ENCODE peak calls at places on chromosome 11, in eight cellular contexts. One of them, this sample, is unnamed.

GRCh38 chr11:76124905-76125566 is 81.3 kb downstream of the WNT11 start:
- DNase-seq in transverse colon: no peak
- DNase-seq in stomach: no peak
- DNase-seq in endothelial cell of umbilical vein: no peak
- DNase-seq in HL-60: no peak
- DNase-seq in H1: no peak
- DNase-seq in breast epithelium: no peak
- DNase-seq in sigmoid colon: no peak
- DNase-seq in this sample: no peak

GRCh38 chr11:469684-470667 is 19.9 kb downstream of the PTDSS2 start:
- DNase-seq in HL-60: no peak
- DNase-seq in breast epithelium: peak
- DNase-seq in transverse colon: peak
- DNase-seq in stomach: peak
- DNase-seq in sigmoid colon: peak
- DNase-seq in H1: no peak
- DNase-seq in endothelial cell of umbilical vein: peak
- DNase-seq in this sample: peak

GRCh38 chr11:116981216-116981887 is 116.9 kb downstream of the SIK3 start:
- DNase-seq in sigmoid colon: no peak
- DNase-seq in stomach: no peak
- DNase-seq in endothelial cell of umbilical vein: no peak
- DNase-seq in HL-60: peak
- DNase-seq in breast epithelium: no peak
- DNase-seq in H1: no peak
- DNase-seq in transverse colon: no peak
- DNase-seq in this sample: no peak

GRCh38 chr11:107430525-107430924 is 27.1 kb downstream of the CWF19L2 start:
- DNase-seq in H1: no peak
- DNase-seq in HL-60: no peak
- DNase-seq in breast epithelium: no peak
- DNase-seq in endothelial cell of umbilical vein: no peak
- DNase-seq in sigmoid colon: no peak
- DNase-seq in transverse colon: no peak
- DNase-seq in stomach: no peak
- DNase-seq in this sample: no peak

GRCh38 chr11:12376259-12376971 is 956 bp upstream of the PARVA start:
- DNase-seq in H1: no peak
- DNase-seq in breast epithelium: no peak
- DNase-seq in sigmoid colon: peak
- DNase-seq in stomach: no peak
- DNase-seq in endothelial cell of umbilical vein: no peak
- DNase-seq in transverse colon: peak
- DNase-seq in HL-60: no peak
- DNase-seq in this sample: no peak

GRCh38 chr11:121478895-121479281 is 26.1 kb upstream of the SORL1-AS1 start:
- DNase-seq in stomach: no peak
- DNase-seq in H1: no peak
- DNase-seq in HL-60: peak
- DNase-seq in endothelial cell of umbilical vein: peak
- DNase-seq in breast epithelium: no peak
- DNase-seq in sigmoid colon: no peak
- DNase-seq in transverse colon: no peak
- DNase-seq in this sample: no peak

GRCh38 chr11:33461726-33462125 is 204.5 kb downstream of the HIPK3 start:
- DNase-seq in transverse colon: no peak
- DNase-seq in stomach: no peak
- DNase-seq in sigmoid colon: no peak
- DNase-seq in HL-60: no peak
- DNase-seq in breast epithelium: no peak
- DNase-seq in endothelial cell of umbilical vein: no peak
- DNase-seq in H1: no peak
- DNase-seq in this sample: no peak

GRCh38 chr11:126816655-126817054 is 183.9 kb downstream of the KIRREL3 start:
- DNase-seq in sigmoid colon: no peak
- DNase-seq in transverse colon: no peak
- DNase-seq in endothelial cell of umbilical vein: no peak
- DNase-seq in HL-60: no peak
- DNase-seq in H1: no peak
- DNase-seq in stomach: peak
- DNase-seq in breast epithelium: no peak
- DNase-seq in this sample: no peak

GRCh38 chr11:2472428-2473186 is 27.8 kb downstream of the KCNQ1 start:
- DNase-seq in HL-60: no peak
- DNase-seq in transverse colon: no peak
- DNase-seq in sigmoid colon: no peak
- DNase-seq in breast epithelium: no peak
- DNase-seq in endothelial cell of umbilical vein: no peak
- DNase-seq in H1: no peak
- DNase-seq in stomach: peak
- DNase-seq in this sample: no peak

GRCh38 chr11:103279821-103280220 is 170.6 kb downstream of the DYNC2H1 start:
- DNase-seq in stomach: no peak
- DNase-seq in transverse colon: no peak
- DNase-seq in breast epithelium: no peak
- DNase-seq in H1: no peak
- DNase-seq in sigmoid colon: no peak
- DNase-seq in HL-60: no peak
- DNase-seq in endothelial cell of umbilical vein: no peak
- DNase-seq in this sample: no peak

GRCh38 chr11:75576445-75577049 is 14.5 kb downstream of the SERPINH1 start:
- DNase-seq in sigmoid colon: no peak
- DNase-seq in endothelial cell of umbilical vein: peak
- DNase-seq in breast epithelium: peak
- DNase-seq in H1: no peak
- DNase-seq in transverse colon: peak
- DNase-seq in stomach: peak
- DNase-seq in HL-60: peak
- DNase-seq in this sample: no peak

GRCh38 chr11:62004473-62004872 is 37.0 kb upstream of the FTH1 start:
- DNase-seq in sigmoid colon: no peak
- DNase-seq in stomach: no peak
- DNase-seq in transverse colon: peak
- DNase-seq in HL-60: no peak
- DNase-seq in H1: no peak
- DNase-seq in breast epithelium: no peak
- DNase-seq in endothelial cell of umbilical vein: peak
- DNase-seq in this sample: peak

GRCh38 chr11:33733978-33734377 is 2.2 kb downstream of the CD59 start:
- DNase-seq in sigmoid colon: no peak
- DNase-seq in HL-60: no peak
- DNase-seq in H1: no peak
- DNase-seq in stomach: no peak
- DNase-seq in breast epithelium: no peak
- DNase-seq in endothelial cell of umbilical vein: peak
- DNase-seq in transverse colon: no peak
- DNase-seq in this sample: no peak

GRCh38 chr11:120931057-120931779 is 92.7 kb upstream of the TBCEL start:
- DNase-seq in H1: no peak
- DNase-seq in breast epithelium: no peak
- DNase-seq in stomach: no peak
- DNase-seq in transverse colon: no peak
- DNase-seq in endothelial cell of umbilical vein: no peak
- DNase-seq in sigmoid colon: no peak
- DNase-seq in HL-60: no peak
- DNase-seq in this sample: no peak

GRCh38 chr11:61035086-61035835 is 63.8 kb downstream of the CD6 start:
- DNase-seq in H1: no peak
- DNase-seq in transverse colon: no peak
- DNase-seq in endothelial cell of umbilical vein: no peak
- DNase-seq in HL-60: no peak
- DNase-seq in stomach: no peak
- DNase-seq in breast epithelium: peak
- DNase-seq in sigmoid colon: peak
- DNase-seq in this sample: no peak

GRCh38 chr11:490930-491260 is 16.1 kb downstream of the RNH1 start:
- DNase-seq in sigmoid colon: no peak
- DNase-seq in HL-60: no peak
- DNase-seq in breast epithelium: no peak
- DNase-seq in H1: no peak
- DNase-seq in transverse colon: no peak
- DNase-seq in endothelial cell of umbilical vein: no peak
- DNase-seq in stomach: no peak
- DNase-seq in this sample: no peak

GRCh38 chr11:66840317-66841091 is 2.7 kb upstream of the RCE1 start:
- DNase-seq in H1: no peak
- DNase-seq in sigmoid colon: peak
- DNase-seq in transverse colon: no peak
- DNase-seq in breast epithelium: no peak
- DNase-seq in endothelial cell of umbilical vein: no peak
- DNase-seq in HL-60: peak
- DNase-seq in stomach: no peak
- DNase-seq in this sample: no peak

GRCh38 chr11:28615542-28615941 is 507.4 kb downstream of the METTL15 start:
- DNase-seq in sigmoid colon: no peak
- DNase-seq in stomach: no peak
- DNase-seq in transverse colon: no peak
- DNase-seq in breast epithelium: no peak
- DNase-seq in H1: no peak
- DNase-seq in endothelial cell of umbilical vein: no peak
- DNase-seq in HL-60: no peak
- DNase-seq in this sample: no peak

GRCh38 chr11:68843052-68843561 is 1.4 kb upstream of the CPT1A start:
- DNase-seq in H1: no peak
- DNase-seq in endothelial cell of umbilical vein: peak
- DNase-seq in stomach: peak
- DNase-seq in transverse colon: peak
- DNase-seq in HL-60: peak
- DNase-seq in breast epithelium: no peak
- DNase-seq in sigmoid colon: no peak
- DNase-seq in this sample: no peak

GRCh38 chr11:35804446-35805040 is 139.3 kb upstream of the LDLRAD3 start:
- DNase-seq in stomach: no peak
- DNase-seq in breast epithelium: no peak
- DNase-seq in sigmoid colon: no peak
- DNase-seq in endothelial cell of umbilical vein: no peak
- DNase-seq in transverse colon: no peak
- DNase-seq in H1: no peak
- DNase-seq in HL-60: no peak
- DNase-seq in this sample: no peak
- H3K27ac ChIP-seq in stomach: no peak
- H3K27ac ChIP-seq in breast epithelium: peak
- H3K27ac ChIP-seq in sigmoid colon: no peak
- H3K27ac ChIP-seq in endothelial cell of umbilical vein: no peak
- H3K27ac ChIP-seq in transverse colon: no peak
- H3K27ac ChIP-seq in H1: no peak
- H3K27ac ChIP-seq in HL-60: no peak
- H3K27ac ChIP-seq in this sample: no peak

GRCh38 chr11:73400293-73400692 is 24.1 kb downstream of the RELT start:
- DNase-seq in H1: no peak
- DNase-seq in stomach: no peak
- DNase-seq in sigmoid colon: no peak
- DNase-seq in endothelial cell of umbilical vein: no peak
- DNase-seq in HL-60: no peak
- DNase-seq in transverse colon: no peak
- DNase-seq in breast epithelium: no peak
- DNase-seq in this sample: no peak
- TF ChIP-seq POLR2AphosphoS5 in H1: no peak
- TF ChIP-seq POLR2AphosphoS5 in stomach: no peak
- TF ChIP-seq POLR2AphosphoS5 in sigmoid colon: no peak
- TF ChIP-seq POLR2AphosphoS5 in endothelial cell of umbilical vein: no peak
- TF ChIP-seq POLR2AphosphoS5 in HL-60: peak
- TF ChIP-seq POLR2AphosphoS5 in transverse colon: no peak
- TF ChIP-seq POLR2AphosphoS5 in breast epithelium: no peak
- TF ChIP-seq POLR2AphosphoS5 in this sample: no peak

DNA sequence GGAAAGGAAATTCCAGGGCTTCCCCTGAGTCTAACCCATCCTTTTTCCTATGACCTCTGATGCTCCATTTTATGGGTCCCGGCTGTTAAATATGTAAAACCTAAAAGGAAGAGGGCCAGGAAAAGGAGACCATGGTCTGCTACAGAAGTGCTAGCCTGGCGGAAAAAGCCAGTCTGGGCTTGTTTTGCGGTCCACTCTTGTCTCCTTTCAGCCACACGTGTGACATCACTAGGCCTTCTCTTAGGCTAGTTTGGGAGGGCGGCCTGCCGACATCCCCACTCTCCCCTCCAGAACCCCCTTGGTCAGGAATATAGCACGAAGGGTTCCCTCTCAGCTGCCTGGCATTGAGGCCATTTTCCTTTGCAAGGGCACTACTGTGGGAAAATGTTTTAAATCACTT is 86.8 kb downstream of the UBASH3B start:
- DNase-seq in endothelial cell of umbilical vein: no peak
- DNase-seq in transverse colon: no peak
- DNase-seq in HL-60: no peak
- DNase-seq in sigmoid colon: no peak
- DNase-seq in breast epithelium: no peak
- DNase-seq in stomach: no peak
- DNase-seq in H1: no peak
- DNase-seq in this sample: no peak
- H3K27ac ChIP-seq in endothelial cell of umbilical vein: no peak
- H3K27ac ChIP-seq in transverse colon: peak
- H3K27ac ChIP-seq in HL-60: no peak
- H3K27ac ChIP-seq in sigmoid colon: peak
- H3K27ac ChIP-seq in breast epithelium: peak
- H3K27ac ChIP-seq in stomach: peak
- H3K27ac ChIP-seq in H1: no peak
- H3K27ac ChIP-seq in this sample: no peak

DNA sequence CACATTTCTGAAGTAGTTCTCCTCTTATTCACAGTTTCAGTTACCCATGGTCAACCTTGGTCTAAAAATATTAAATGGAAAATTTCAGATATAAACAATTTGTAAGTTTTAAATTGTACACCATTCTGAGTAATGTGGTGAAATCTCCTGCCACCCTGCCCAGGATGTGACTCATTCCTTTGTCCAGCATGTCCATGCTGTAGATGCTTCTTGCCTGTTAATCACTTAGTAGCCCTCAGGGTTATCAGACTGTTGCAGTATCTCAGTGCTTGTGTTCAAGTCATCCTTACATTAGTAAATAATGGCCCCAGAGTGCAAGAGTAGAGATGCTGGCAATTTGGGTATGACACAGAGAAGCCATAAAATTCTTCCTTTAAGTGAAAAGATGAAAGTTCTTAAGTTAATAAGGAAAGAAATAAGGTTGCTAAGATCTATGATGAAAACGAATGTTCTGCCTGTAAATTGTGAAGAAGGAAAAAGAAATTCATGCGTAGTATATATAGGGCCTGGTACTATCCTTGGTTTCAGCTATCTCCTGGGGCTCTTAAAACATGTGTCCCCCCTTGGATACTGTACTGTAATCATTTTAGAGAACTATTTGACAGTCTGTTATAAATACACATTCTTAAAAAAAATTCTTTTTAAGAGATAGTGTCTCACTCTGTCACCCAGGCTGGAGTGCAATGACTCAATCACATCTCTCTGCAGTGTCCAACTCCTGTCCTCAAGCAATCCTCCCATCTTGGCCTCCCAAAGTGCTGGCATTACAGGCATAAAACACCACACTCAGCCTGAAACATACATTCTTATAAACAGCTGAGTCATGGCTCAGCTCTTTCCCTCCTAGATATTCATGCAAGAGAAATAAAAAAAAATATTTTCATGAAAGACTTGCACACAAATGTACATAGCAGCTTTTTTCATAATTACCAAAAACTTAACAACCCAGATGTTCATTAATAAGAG is 31.3 kb downstream of the MTNR1B start:
- DNase-seq in H1: no peak
- DNase-seq in HL-60: no peak
- DNase-seq in breast epithelium: no peak
- DNase-seq in sigmoid colon: no peak
- DNase-seq in transverse colon: no peak
- DNase-seq in endothelial cell of umbilical vein: peak
- DNase-seq in stomach: no peak
- DNase-seq in this sample: no peak
- TF ChIP-seq POLR2AphosphoS5 in H1: no peak
- TF ChIP-seq POLR2AphosphoS5 in HL-60: no peak
- TF ChIP-seq POLR2AphosphoS5 in breast epithelium: no peak
- TF ChIP-seq POLR2AphosphoS5 in sigmoid colon: no peak
- TF ChIP-seq POLR2AphosphoS5 in transverse colon: no peak
- TF ChIP-seq POLR2AphosphoS5 in endothelial cell of umbilical vein: peak
- TF ChIP-seq POLR2AphosphoS5 in stomach: no peak
- TF ChIP-seq POLR2AphosphoS5 in this sample: no peak

GRCh38 chr11:44945639-44946038 is 5.0 kb downstream of the TP53I11 start:
- DNase-seq in HL-60: no peak
- DNase-seq in transverse colon: no peak
- DNase-seq in H1: no peak
- DNase-seq in breast epithelium: no peak
- DNase-seq in sigmoid colon: peak
- DNase-seq in endothelial cell of umbilical vein: peak
- DNase-seq in stomach: no peak
- DNase-seq in this sample: peak
- H3K27ac ChIP-seq in HL-60: no peak
- H3K27ac ChIP-seq in transverse colon: peak
- H3K27ac ChIP-seq in H1: no peak
- H3K27ac ChIP-seq in breast epithelium: peak
- H3K27ac ChIP-seq in sigmoid colon: peak
- H3K27ac ChIP-seq in endothelial cell of umbilical vein: no peak
- H3K27ac ChIP-seq in stomach: peak
- H3K27ac ChIP-seq in this sample: no peak